ENCODE peak calls at places on chromosomes 11 and 22, in six cellular contexts. W is body of pancreas, J is AG10803, L is fibroblast of mammary gland, E is GM12865, V is SJSA1. F is an unnamed sample.

GRCh38 chr22:22200569-22201184 is 43.9 kb upstream of the VPREB1 start:
- DNase-seq in W (no peak), J (no peak), L (no peak), E (no peak), V (no peak), F (no peak)

GRCh38 chr11:120020981-120021380 is 116.9 kb downstream of the TRIM29 start:
- DNase-seq in W (no peak), J (no peak), L (no peak), E (no peak), V (no peak), F (no peak)

GRCh38 chr11:4071828-4072421 is 22.7 kb upstream of the RRM1 start:
- DNase-seq in W (no peak), J (no peak), L (no peak), E (no peak), V (peak), F (no peak)

GRCh38 chr11:89491141-89491690 is at the start of gene NOX4:
- DNase-seq in W (no peak), J (peak), L (peak), E (no peak), V (peak), F (no peak)

GRCh38 chr22:40610329-40610850 is 26.1 kb downstream of the MRTFA start:
- DNase-seq in W (no peak), J (no peak), L (no peak), E (no peak), V (no peak), F (no peak)

GRCh38 chr11:70420008-70420464 is 21.7 kb downstream of the CTTN start:
- DNase-seq in W (no peak), J (no peak), L (peak), E (no peak), V (no peak), F (no peak)

GRCh38 chr11:75344761-75345454 is 6.6 kb downstream of the ARRB1 start:
- DNase-seq in W (no peak), J (no peak), L (peak), E (no peak), V (no peak), F (peak)

GRCh38 chr11:18567081-18567480 is 21.5 kb downstream of the UEVLD start:
- DNase-seq in W (no peak), J (peak), L (peak), E (no peak), V (no peak), F (no peak)

GRCh38 chr22:27597703-27598444 is 203.7 kb downstream of the MN1 start:
- DNase-seq in W (peak), J (no peak), L (peak), E (no peak), V (no peak), F (no peak)

GRCh38 chr22:41672780-41673509 is 15.7 kb downstream of the SNU13 start:
- DNase-seq in W (no peak), J (peak), L (no peak), E (peak), V (peak), F (no peak)

GRCh38 chr11:102367364-102367763 is 20.4 kb downstream of the BIRC2 start:
- DNase-seq in W (no peak), J (peak), L (peak), E (no peak), V (no peak), F (peak)

GRCh38 chr11:64499261-64500004 is 91.6 kb upstream of the SLC22A12 start:
- DNase-seq in W (no peak), J (no peak), L (no peak), E (no peak), V (no peak), F (peak)

GRCh38 chr11:29019960-29020683 is 911.9 kb downstream of the METTL15 start:
- DNase-seq in W (no peak), J (peak), L (peak), E (no peak), V (peak), F (no peak)

GRCh38 chr11:125429807-125430678 is 66.0 kb downstream of the FEZ1 start:
- DNase-seq in W (no peak), J (no peak), L (no peak), E (no peak), V (no peak), F (no peak)

GRCh38 chr11:103994111-103994510 is 42.3 kb upstream of the DDI1 start:
- DNase-seq in W (no peak), J (peak), L (peak), E (no peak), V (no peak), F (no peak)

GRCh38 chr11:67239795-67240574 is 26.3 kb upstream of the GRK2 start:
- DNase-seq in W (peak), J (peak), L (peak), E (peak), V (peak), F (peak)

GRCh38 chr22:27435839-27436581 is 365.5 kb downstream of the MN1 start:
- DNase-seq in W (no peak), J (peak), L (peak), E (no peak), V (no peak), F (no peak)

GRCh38 chr11:78350646-78351165 is 66.9 kb downstream of the GAB2 start:
- DNase-seq in W (no peak), J (peak), L (peak), E (no peak), V (peak), F (no peak)

GRCh38 chr11:96215826-96216225 is 127.2 kb downstream of the MAML2 start:
- DNase-seq in W (no peak), J (no peak), L (no peak), E (no peak), V (no peak), F (no peak)

GRCh38 chr11:1062075-1062820 is 12.4 kb upstream of the MUC2 start:
- DNase-seq in W (no peak), J (no peak), L (no peak), E (no peak), V (no peak), F (peak)

GRCh38 chr11:69919659-69920499 is 100.7 kb upstream of the FGF3 start:
- DNase-seq in W (no peak), J (no peak), L (no peak), E (no peak), V (no peak), F (no peak)

GRCh38 chr11:126664193-126664592 is 308.7 kb downstream of the ST3GAL4 start:
- DNase-seq in W (no peak), J (no peak), L (no peak), E (no peak), V (no peak), F (no peak)

GRCh38 chr11:129996113-129996870 is 6.3 kb downstream of the PRDM10 start:
- DNase-seq in W (no peak), J (no peak), L (no peak), E (no peak), V (no peak), F (peak)

GRCh38 chr11:133794205-133794604 is 51.1 kb downstream of the SPATA19 start:
- DNase-seq in W (no peak), J (no peak), L (no peak), E (no peak), V (no peak), F (no peak)

GRCh38 chr11:130106381-130106780 is 36.7 kb downstream of the APLP2 start:
- DNase-seq in W (no peak), J (no peak), L (no peak), E (no peak), V (no peak), F (no peak)

GRCh38 chr11:114091791-114092397 is 32.4 kb downstream of the ZBTB16 start:
- DNase-seq in W (peak), J (no peak), L (no peak), E (no peak), V (no peak), F (no peak)

GRCh38 chr11:28535677-28536076 is 427.5 kb downstream of the METTL15 start:
- DNase-seq in W (no peak), J (no peak), L (no peak), E (no peak), V (no peak), F (no peak)

GRCh38 chr11:367956-368413 is 1.3 kb upstream of the B4GALNT4 start:
- DNase-seq in W (no peak), J (no peak), L (no peak), E (no peak), V (no peak), F (no peak)

GRCh38 chr22:27317961-27318360 is 483.6 kb downstream of the MN1 start:
- DNase-seq in W (no peak), J (peak), L (no peak), E (no peak), V (no peak), F (no peak)

GRCh38 chr11:17276236-17277023 is at the start of gene NUCB2:
- DNase-seq in W (peak), J (peak), L (peak), E (peak), V (peak), F (peak)

GRCh38 chr11:17273668-17274321 is 2.7 kb upstream of the NUCB2 start:
- DNase-seq in W (no peak), J (no peak), L (no peak), E (peak), V (no peak), F (peak)

GRCh38 chr11:17277024-17277584 is 565 bp downstream of the NUCB2 start:
- DNase-seq in W (no peak), J (peak), L (peak), E (peak), V (peak), F (peak)

GRCh38 chr11:17272823-17273222 is 3.7 kb upstream of the NUCB2 start:
- DNase-seq in W (no peak), J (no peak), L (no peak), E (no peak), V (no peak), F (no peak)

DNA sequence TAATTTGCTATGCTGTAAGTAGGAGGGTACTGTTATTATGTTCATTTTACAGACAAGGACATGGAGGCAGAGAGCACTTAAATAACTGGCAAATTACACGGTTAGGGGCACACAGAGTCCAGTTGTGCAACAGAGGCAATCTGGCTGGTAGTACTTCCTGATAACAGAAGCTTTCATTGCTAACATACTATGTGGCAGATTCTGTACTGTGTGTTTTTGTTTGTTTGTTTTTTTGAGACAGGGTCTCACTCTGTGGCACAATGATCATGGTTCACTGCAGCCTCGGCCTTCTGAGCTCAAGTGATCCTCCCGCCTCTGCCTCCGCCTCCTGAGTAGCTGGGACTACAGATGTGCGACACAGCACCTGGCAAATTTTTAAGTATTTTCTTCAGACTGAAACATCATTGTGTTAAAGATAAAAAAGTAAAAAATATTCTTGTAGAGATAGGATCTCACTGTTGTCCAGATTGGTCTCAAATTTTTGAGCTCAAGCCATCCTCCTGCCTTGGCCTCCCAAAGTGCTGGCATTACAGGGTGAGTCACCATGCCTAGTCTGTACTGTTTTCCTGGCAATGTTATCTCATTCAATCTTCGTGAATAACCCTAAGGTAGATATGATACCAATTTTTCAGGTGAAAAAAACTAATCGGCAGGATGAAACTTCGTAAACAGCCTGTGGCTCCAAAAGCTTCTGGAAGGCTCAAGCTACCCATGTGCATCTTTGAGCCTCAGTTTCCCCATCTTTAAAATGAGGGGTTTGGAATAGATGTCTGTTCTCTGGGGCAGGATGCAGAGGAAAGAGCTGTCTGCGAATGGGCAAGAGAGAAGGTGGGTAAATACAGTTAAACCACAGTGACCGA is 933 bp upstream of the NUCB2 start:
- DNase-seq in W (no peak), J (no peak), L (peak), E (no peak), V (no peak), F (no peak)
- H3K4me3 ChIP-seq in W (peak), J (peak), L (peak), E (peak), V (peak), F (peak)

GRCh38 chr11:11843233-11843632 is 1.5 kb downstream of the USP47 start:
- DNase-seq in W (no peak), J (peak), L (peak), E (peak), V (peak), F (no peak)

GRCh38 chr11:11845066-11845465 is 3.3 kb downstream of the USP47 start:
- DNase-seq in W (peak), J (no peak), L (no peak), E (peak), V (no peak), F (no peak)

GRCh38 chr11:11844272-11844671 is 2.5 kb downstream of the USP47 start:
- DNase-seq in W (no peak), J (no peak), L (no peak), E (peak), V (no peak), F (no peak)

GRCh38 chr11:11842426-11843008 is 745 bp downstream of the USP47 start:
- DNase-seq in W (peak), J (peak), L (peak), E (peak), V (peak), F (peak)

DNA sequence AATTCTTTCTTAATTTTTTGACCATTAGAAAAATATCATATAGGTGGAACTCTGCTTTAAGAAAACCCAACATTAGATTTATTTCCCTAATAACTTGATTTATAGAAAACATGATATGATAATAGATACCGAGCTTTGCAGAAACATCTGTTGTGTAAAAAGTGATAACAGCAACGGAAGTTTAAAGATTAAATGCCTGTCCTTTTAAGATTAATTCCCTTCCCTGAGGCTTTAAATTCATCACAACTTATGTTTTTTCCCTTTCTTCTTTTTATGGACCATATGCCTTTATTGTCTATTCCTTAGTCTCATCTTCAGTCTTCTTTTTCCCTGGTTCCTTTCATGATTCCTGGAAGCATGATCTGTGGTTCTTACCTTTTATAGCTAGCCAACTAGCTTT is 1.9 kb downstream of the USP47 start:
- DNase-seq in W (no peak), J (no peak), L (no peak), E (no peak), V (no peak), F (no peak)
- H3K4me3 ChIP-seq in W (peak), J (peak), L (peak), E (peak), V (peak), F (peak)

GRCh38 chr11:108496643-108497256 is 1.4 kb downstream of the POGLUT3 start:
- DNase-seq in W (no peak), J (peak), L (peak), E (no peak), V (no peak), F (no peak)
- H3K4me3 ChIP-seq in W (no peak), J (peak), L (peak), E (peak), V (peak), F (no peak)

GRCh38 chr22:23437779-23438178 is 142.3 kb downstream of the IGLL1 start:
- DNase-seq in W (no peak), J (no peak), L (no peak), E (no peak), V (no peak), F (no peak)

DNA sequence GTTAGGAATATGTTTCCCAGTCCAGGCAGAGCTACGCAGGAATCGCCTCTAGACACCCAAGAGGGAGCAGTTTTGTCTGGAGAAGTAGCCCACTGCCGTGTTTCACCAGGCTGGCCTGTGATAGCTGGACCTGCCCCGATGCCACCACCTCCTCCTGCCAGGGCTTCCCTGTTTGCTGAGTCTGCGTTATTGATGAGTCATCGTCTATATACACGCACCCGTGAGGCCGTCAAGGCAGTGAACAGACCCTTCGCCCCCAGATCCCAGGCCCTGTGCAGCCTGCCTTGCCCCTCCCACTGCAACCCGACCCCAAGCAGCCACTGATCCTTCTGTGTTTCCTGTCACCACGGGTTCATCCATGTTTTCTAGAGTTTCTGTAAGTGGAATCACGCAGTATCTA is 141.9 kb downstream of the IGLL1 start:
- DNase-seq in W (no peak), J (no peak), L (no peak), E (no peak), V (no peak), F (no peak)
- H3K4me3 ChIP-seq in W (no peak), J (no peak), L (no peak), E (no peak), V (no peak), F (no peak)